ENCODE peak calls at places on chromosome 15, in four cellular contexts. Z, F, M and X are unnamed samples.

GRCh38 chr15:51982770-51983103 is 11.2 kb upstream of the LEO1 start:
- DNase-seq in F (no peak), M (no peak), Z (no peak), X (no peak)

GRCh38 chr15:64854526-64854925 is 12.8 kb downstream of the PLEKHO2 start:
- DNase-seq in Z (no peak), F (no peak), M (no peak), X (no peak)

GRCh38 chr15:69394556-69395282 is 19.4 kb upstream of the KIF23 start:
- DNase-seq in F (peak; percentile 79), M (peak; percentile 84), Z (peak; percentile 88), X (peak; percentile 96)

GRCh38 chr15:83398591-83398990 is 48.5 kb upstream of the SH3GL3 start:
- DNase-seq in Z (no peak), M (no peak), F (no peak), X (no peak)

GRCh38 chr15:96564546-96564945 is 234.0 kb downstream of the NR2F2 start:
- DNase-seq in F (no peak), Z (no peak), M (no peak), X (no peak)

GRCh38 chr15:99450896-99451358 is 114.9 kb upstream of the MEF2A start:
- DNase-seq in Z (peak; percentile 67), F (peak; percentile 31), M (no peak), X (peak; percentile 50)

GRCh38 chr15:49075876-49076275 is 29.6 kb upstream of the SECISBP2L start:
- DNase-seq in M (no peak), Z (no peak), F (no peak), X (no peak)

GRCh38 chr15:29852201-29852600 is 29.9 kb upstream of the TJP1 start:
- DNase-seq in M (no peak), Z (no peak), F (no peak), X (no peak)

GRCh38 chr15:92634641-92635272 is 20.8 kb downstream of the FAM174B start:
- DNase-seq in Z (no peak), F (no peak), M (no peak), X (no peak)

GRCh38 chr15:70291295-70291694 is 193.6 kb upstream of the TLE3 start:
- DNase-seq in M (no peak), Z (no peak), F (no peak), X (no peak)

GRCh38 chr15:54580643-54581042 is 602.4 kb downstream of the UNC13C start:
- DNase-seq in Z (no peak), F (no peak), M (no peak), X (no peak)

GRCh38 chr15:37109952-37110630 is 9.7 kb upstream of the MEIS2 start:
- DNase-seq in Z (no peak), F (no peak), M (peak; percentile 64), X (peak; percentile 64)

GRCh38 chr15:26628071-26628470 is 144.8 kb downstream of the GABRB3 start:
- DNase-seq in F (no peak), M (no peak), Z (no peak), X (no peak)

GRCh38 chr15:97909291-97909891 is 51.1 kb upstream of the ARRDC4 start:
- DNase-seq in F (peak; percentile 36), Z (no peak), M (peak; percentile 43), X (peak; percentile 73)

GRCh38 chr15:31091531-31091930 is 10.0 kb downstream of the TRPM1 start:
- DNase-seq in Z (no peak), F (no peak), M (no peak), X (no peak)

GRCh38 chr15:41116872-41117242 is 777 bp upstream of the INO80 start:
- DNase-seq in F (no peak), Z (no peak), M (no peak), X (no peak)

GRCh38 chr15:33612721-33613304 is 302.0 kb downstream of the RYR3 start:
- DNase-seq in Z (no peak), F (no peak), M (no peak), X (no peak)

GRCh38 chr15:39281094-39281493 is 299.8 kb upstream of the THBS1 start:
- DNase-seq in F (no peak), M (no peak), Z (no peak), X (no peak)

GRCh38 chr15:48459571-48460461 is 128.6 kb downstream of the DUT start:
- DNase-seq in Z (no peak), M (no peak), F (no peak), X (no peak)

GRCh38 chr15:41546846-41547786 is 3.1 kb upstream of the RPAP1 start:
- DNase-seq in M (no peak), Z (no peak), F (no peak), X (no peak)

GRCh38 chr15:32790352-32790999 is 72.7 kb downstream of the GREM1 start:
- DNase-seq in F (no peak), M (no peak), Z (no peak), X (no peak)

GRCh38 chr15:63971427-63971805 is 74.9 kb downstream of the DAPK2 start:
- DNase-seq in F (peak; percentile 38), Z (no peak), M (no peak), X (no peak)

GRCh38 chr15:42725331-42725903 is 11.5 kb downstream of the CDAN1 start:
- DNase-seq in M (no peak), Z (no peak), F (no peak), X (no peak)

GRCh38 chr15:68259883-68260282 is 17.7 kb upstream of the FEM1B start:
- DNase-seq in M (no peak), F (no peak), Z (no peak), X (no peak)

GRCh38 chr15:92584105-92584504 is 71.5 kb downstream of the FAM174B start:
- DNase-seq in Z (no peak), M (no peak), F (no peak), X (no peak)

GRCh38 chr15:63341898-63342297 is 39.7 kb downstream of the CA12 start:
- DNase-seq in F (no peak), M (no peak), Z (no peak), X (no peak)

GRCh38 chr15:26883466-26883865 is 16.6 kb downstream of the GABRA5 start:
- DNase-seq in Z (no peak), M (no peak), F (no peak), X (no peak)

GRCh38 chr15:40955141-40955903 is 2.1 kb downstream of the CHAC1 start:
- DNase-seq in M (no peak), F (no peak), Z (no peak), X (no peak)

GRCh38 chr15:47756872-47757271 is 39.6 kb downstream of the SEMA6D start:
- DNase-seq in Z (no peak), M (peak; percentile 42), F (no peak), X (no peak)

GRCh38 chr15:66815322-66815721 is 113.3 kb downstream of the SMAD6 start:
- DNase-seq in F (no peak), M (no peak), Z (no peak), X (no peak)

GRCh38 chr15:68784206-68784605 is 36.5 kb downstream of the ANP32A start:
- DNase-seq in M (no peak), Z (no peak), F (no peak), X (no peak)

GRCh38 chr15:28094732-28095521 is 4.2 kb downstream of the OCA2 start:
- DNase-seq in M (peak; percentile 61), F (no peak), Z (no peak), X (no peak)

GRCh38 chr15:40105517-40106202 is 3.0 kb downstream of the BMF start:
- DNase-seq in M (no peak), F (no peak), Z (no peak), X (no peak)

GRCh38 chr15:95609096-95609495 is 721.4 kb upstream of the NR2F2 start:
- DNase-seq in M (no peak), Z (no peak), F (no peak), X (no peak)

GRCh38 chr15:90845201-90845949 is 23.0 kb upstream of the FURIN start:
- DNase-seq in M (no peak), F (no peak), Z (no peak), X (no peak)

GRCh38 chr15:69597061-69597592 is 144.5 kb downstream of the RPLP1 start:
- DNase-seq in Z (no peak), F (no peak), M (no peak), X (no peak)

GRCh38 chr15:84805221-84805620 is 11.9 kb upstream of the ALPK3 start:
- DNase-seq in M (no peak), F (no peak), Z (no peak), X (no peak)
- TF ChIP-seq CTCF in M (no peak), F (no peak), Z (no peak), X (no peak)

DNA sequence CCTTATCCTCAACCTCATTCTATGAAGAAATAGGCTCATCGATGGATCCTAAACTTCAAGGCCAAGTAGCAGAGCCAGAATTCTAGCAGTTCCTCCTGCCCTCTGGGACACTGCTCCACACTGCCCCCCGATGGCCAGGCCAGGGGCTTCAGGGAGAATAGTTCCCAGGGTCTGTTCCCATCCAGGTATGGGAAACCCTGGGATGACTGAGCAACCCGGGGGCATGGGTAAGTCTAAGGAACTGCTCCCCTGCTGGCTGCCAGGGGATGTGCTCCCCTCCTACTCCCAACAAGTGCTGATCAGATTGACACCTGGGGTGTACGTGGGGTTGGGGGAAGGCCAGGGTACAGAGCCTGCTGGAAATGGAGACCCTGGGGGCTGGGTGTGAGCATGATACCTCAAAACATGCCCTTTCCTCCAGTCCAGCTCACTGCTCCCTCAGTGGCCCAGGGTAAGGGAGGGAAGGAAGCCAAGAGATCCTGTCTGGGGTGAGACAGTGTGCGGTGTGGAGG is 7.6 kb downstream of the ULK3 start:
- DNase-seq in M (peak; percentile 59), F (peak; percentile 32), Z (no peak), X (peak; percentile 68)
- TF ChIP-seq CTCF in M (peak; percentile 74), F (peak; percentile 81), Z (no peak), X (peak; percentile 69)

DNA sequence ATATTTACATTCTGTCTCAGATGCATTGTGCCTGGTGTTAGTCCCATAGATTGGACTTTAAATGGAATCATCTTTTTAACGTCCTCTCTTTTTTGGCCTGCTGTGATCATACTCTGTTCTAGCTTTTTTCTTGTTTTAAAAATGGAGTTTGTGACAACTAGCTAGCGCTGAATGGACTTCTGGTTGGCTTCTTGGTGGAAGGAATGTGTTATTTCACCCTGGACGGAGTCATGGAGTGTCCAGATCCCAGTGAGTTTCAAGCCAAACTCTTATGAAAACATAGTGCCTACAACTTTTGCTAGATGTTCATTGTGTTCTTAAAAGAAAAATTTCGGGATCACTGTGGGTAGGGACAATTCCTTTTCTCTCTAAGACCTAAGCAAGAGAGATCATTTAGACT is 192.6 kb downstream of the TCF12 start:
- DNase-seq in M (no peak), Z (no peak), F (no peak), X (no peak)
- TF ChIP-seq CTCF in M (peak; percentile 28), Z (no peak), F (no peak), X (no peak)

GRCh38 chr15:89554247-89554646 is 21.0 kb upstream of the TICRR start:
- DNase-seq in F (no peak), M (no peak), Z (no peak), X (no peak)
- TF ChIP-seq CTCF in F (no peak), M (no peak), Z (no peak), X (no peak)